ENCODE peak calls at places on chromosomes 7 and 10, in five cellular contexts. B is GM06990, R is body of pancreas, V is cardiac muscle cell, T is prostate gland. Y is an unnamed sample.

GRCh38 chr10:79268100-79268670 is 79.1 kb upstream of the PPIF start:
- DNase-seq in B (no peak), R (no peak), V (no peak), T (no peak), Y (no peak)

GRCh38 chr7:79064187-79064823 is 389.2 kb downstream of the MAGI2 start:
- DNase-seq in B (no peak), R (no peak), V (no peak), T (no peak), Y (no peak)

GRCh38 chr7:26052721-26053120 is 99.3 kb upstream of the NFE2L3 start:
- DNase-seq in B (no peak), R (no peak), V (no peak), T (no peak), Y (no peak)

GRCh38 chr7:50142421-50143113 is 49.5 kb upstream of the ZPBP start:
- DNase-seq in B (no peak), R (no peak), V (peak), T (no peak), Y (no peak)

GRCh38 chr7:25121599-25121998 is 3.5 kb downstream of the CYCS start:
- DNase-seq in B (no peak), R (no peak), V (no peak), T (no peak), Y (no peak)

GRCh38 chr7:39293424-39293823 is 272.8 kb upstream of the YAE1 start:
- DNase-seq in B (no peak), R (no peak), V (no peak), T (no peak), Y (no peak)

GRCh38 chr10:43292745-43293676 is 26.1 kb upstream of the RASGEF1A start:
- DNase-seq in B (no peak), R (peak), V (peak), T (peak), Y (peak)

GRCh38 chr10:67869996-67870395 is 14.5 kb upstream of the SIRT1 start:
- DNase-seq in B (no peak), R (no peak), V (no peak), T (no peak), Y (peak)

GRCh38 chr10:71260622-71261325 is 48.4 kb downstream of the UNC5B start:
- DNase-seq in B (no peak), R (no peak), V (peak), T (no peak), Y (no peak)

GRCh38 chr7:37039131-37039719 is 314.9 kb upstream of the AOAH start:
- DNase-seq in B (no peak), R (no peak), V (no peak), T (no peak), Y (no peak)

GRCh38 chr7:55570218-55570873 is 2.0 kb downstream of the VOPP1 start:
- DNase-seq in B (peak), R (no peak), V (no peak), T (no peak), Y (peak)

GRCh38 chr10:78947226-78947625 is 121.5 kb upstream of the ZMIZ1 start:
- DNase-seq in B (no peak), R (no peak), V (no peak), T (no peak), Y (no peak)

GRCh38 chr7:139937685-139938084 is 108.6 kb downstream of the TBXAS1 start:
- DNase-seq in B (no peak), R (no peak), V (no peak), T (no peak), Y (peak)

GRCh38 chr10:119494224-119495060 is 48.1 kb downstream of the RGS10 start:
- DNase-seq in B (no peak), R (no peak), V (no peak), T (peak), Y (no peak)

GRCh38 chr7:55133630-55134392 is 115.0 kb downstream of the EGFR start:
- DNase-seq in B (no peak), R (no peak), V (peak), T (no peak), Y (peak)

GRCh38 chr10:31836569-31837406 is 91.8 kb downstream of the ARHGAP12 start:
- DNase-seq in B (no peak), R (peak), V (peak), T (no peak), Y (no peak)

GRCh38 chr10:1034758-1035157 is 9.1 kb upstream of the IDI2 start:
- DNase-seq in B (no peak), R (no peak), V (no peak), T (peak), Y (no peak)

GRCh38 chr7:90604383-90604782 is 8.3 kb downstream of the CDK14 start:
- DNase-seq in B (no peak), R (no peak), V (no peak), T (no peak), Y (no peak)

GRCh38 chr7:11082552-11083213 is 109.0 kb downstream of the PHF14 start:
- DNase-seq in B (no peak), R (no peak), V (peak), T (no peak), Y (no peak)

GRCh38 chr7:24755541-24756416 is 1.5 kb downstream of the GSDME start:
- DNase-seq in B (peak), R (no peak), V (no peak), T (no peak), Y (no peak)

GRCh38 chr10:80075781-80076180 is 2.7 kb upstream of the TMEM254 start:
- DNase-seq in B (no peak), R (no peak), V (no peak), T (no peak), Y (no peak)

GRCh38 chr7:158778476-158778875 is 50.8 kb downstream of the ESYT2 start:
- DNase-seq in B (no peak), R (no peak), V (no peak), T (no peak), Y (no peak)

GRCh38 chr7:2037301-2037804 is 195.4 kb downstream of the MAD1L1 start:
- DNase-seq in B (no peak), R (no peak), V (no peak), T (no peak), Y (no peak)

GRCh38 chr7:2040201-2040892 is 192.4 kb downstream of the MAD1L1 start:
- DNase-seq in B (no peak), R (no peak), V (no peak), T (no peak), Y (peak)

GRCh38 chr7:2036786-2037185 is 196.0 kb downstream of the MAD1L1 start:
- DNase-seq in B (no peak), R (no peak), V (no peak), T (no peak), Y (no peak)

GRCh38 chr7:2038876-2039728 is 193.6 kb downstream of the MAD1L1 start:
- DNase-seq in B (no peak), R (no peak), V (no peak), T (no peak), Y (no peak)

DNA sequence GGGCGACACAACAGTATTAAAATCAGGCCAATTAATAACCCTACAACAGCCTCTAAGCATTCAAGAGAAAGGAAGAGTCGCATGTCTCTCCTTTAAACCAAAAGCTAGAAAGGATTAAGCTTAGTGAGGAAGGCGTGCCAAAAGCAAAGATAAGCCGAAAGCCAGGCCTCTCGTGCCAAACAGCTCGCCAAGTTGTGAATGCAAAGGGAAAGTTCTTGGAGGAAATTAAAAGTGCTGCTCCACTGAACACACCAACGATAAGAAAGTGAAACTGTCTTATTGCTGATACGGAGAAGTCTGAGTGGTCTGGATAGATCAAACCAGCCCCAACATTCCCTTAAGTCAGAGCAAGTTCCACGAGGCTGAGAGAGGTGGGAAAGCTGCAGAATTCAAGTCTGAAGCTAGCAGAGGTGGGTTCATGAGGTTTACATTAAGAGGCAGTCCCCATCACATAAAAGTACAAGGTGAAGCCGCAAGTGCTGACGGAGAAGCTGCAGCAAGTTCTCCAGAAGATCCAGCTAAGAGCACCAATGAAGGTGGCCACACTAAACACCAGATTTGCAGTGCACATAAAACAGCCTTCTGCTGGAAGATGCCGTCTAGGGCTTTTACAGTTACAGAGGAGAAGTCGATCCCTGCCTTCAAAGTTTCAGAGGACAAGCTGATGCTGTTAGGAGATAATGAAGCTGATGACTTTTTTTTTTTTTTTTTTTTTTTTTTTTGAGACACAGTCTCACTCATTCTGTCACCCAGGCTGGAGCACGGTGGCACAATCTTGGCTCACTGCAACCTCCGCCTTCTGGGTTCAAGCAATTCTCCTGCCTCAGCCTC is 194.7 kb downstream of the MAD1L1 start:
- DNase-seq in B (no peak), R (peak), V (no peak), T (peak), Y (no peak)
- H3K4me3 ChIP-seq in B (no peak), R (no peak), V (no peak), T (peak), Y (no peak)

GRCh38 chr10:74738985-74739567 is 87.3 kb upstream of the KAT6B start:
- DNase-seq in B (peak), R (peak), V (peak), T (no peak), Y (peak)
- TF ChIP-seq CTCF in B (peak), R (peak), V (peak), T (peak), Y (no peak)

GRCh38 chr7:157402911-157403534 is 66.2 kb downstream of the DNAJB6 start:
- DNase-seq in B (no peak), R (no peak), V (no peak), T (no peak), Y (no peak)
- H3K4me3 ChIP-seq in B (no peak), R (no peak), V (no peak), T (no peak), Y (no peak)

DNA sequence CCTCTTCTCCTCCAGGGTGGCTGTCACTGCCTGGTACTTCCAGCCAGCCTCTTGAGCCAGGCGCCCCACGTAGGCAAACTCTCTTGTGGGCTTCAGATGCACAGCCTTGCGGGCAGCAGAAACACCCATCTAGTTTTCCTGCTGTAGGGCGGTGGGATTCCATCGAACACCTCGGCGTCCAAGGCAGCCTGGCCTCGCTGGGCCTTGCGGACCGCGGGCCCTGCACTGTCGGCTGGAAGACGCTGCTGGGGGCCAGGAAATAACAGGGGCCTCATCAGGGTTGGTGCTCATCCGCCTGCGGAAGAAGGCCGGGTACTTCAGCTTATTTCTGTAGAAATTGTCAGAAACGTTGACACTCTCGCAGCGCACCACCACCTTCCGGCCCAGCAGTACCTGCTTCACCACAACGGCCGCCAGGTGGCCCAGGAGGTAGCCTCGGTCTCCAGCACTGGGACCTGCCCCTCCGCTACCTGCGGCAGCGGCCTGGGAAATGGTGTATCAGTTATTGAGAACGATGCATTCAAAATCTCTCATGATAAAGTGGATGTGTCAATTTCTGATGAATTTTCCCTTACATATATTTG is 61.1 kb downstream of the WDFY4 start:
- DNase-seq in B (no peak), R (no peak), V (no peak), T (no peak), Y (no peak)
- TF ChIP-seq CTCF in B (no peak), R (no peak), V (no peak), T (no peak), Y (no peak)